ENCODE peak calls at places on chromosomes 3 and 15, in eight cellular contexts. N is H1, Y is sigmoid colon, M is prostate gland, H is Panc1, P is stomach, I is endothelial cell of umbilical vein, U is spleen. Z is an unnamed sample.
A peak's percentile ranks its signal among the peaks of the same experiment; 100 is the strongest.

GRCh38 chr15:76328962-76329361 is 7.6 kb upstream of the ISL2 start:
- DNase-seq in P (no peak), M (no peak), N (no peak), U (no peak), I (no peak), H (no peak), Y (no peak), Z (no peak)

GRCh38 chr15:29656636-29657475 is 165.4 kb downstream of the TJP1 start:
- DNase-seq in N (peak; percentile 62), P (no peak), H (no peak), M (peak; percentile 32), I (no peak), U (no peak), Y (no peak), Z (no peak)

GRCh38 chr3:34777361-34777760 is 862.0 kb upstream of the ARPP21 start:
- DNase-seq in P (no peak), I (no peak), H (no peak), U (no peak), Y (no peak), M (no peak), N (no peak), Z (no peak)

GRCh38 chr3:15804553-15805095 is 6.8 kb upstream of the ANKRD28 start:
- DNase-seq in H (no peak), M (no peak), P (no peak), U (no peak), I (no peak), N (no peak), Y (no peak), Z (no peak)

GRCh38 chr15:43204016-43204901 is 16.6 kb downstream of the EPB42 start:
- DNase-seq in Y (no peak), U (no peak), M (peak; percentile 34), H (no peak), N (peak; percentile 44), P (peak; percentile 57), I (peak; percentile 67), Z (no peak)

GRCh38 chr3:128095222-128095703 is 28.3 kb downstream of the RUVBL1 start:
- DNase-seq in U (peak; percentile 92), Y (peak; percentile 86), N (peak; percentile 63), P (peak; percentile 88), H (peak; percentile 57), M (peak; percentile 90), I (peak; percentile 83), Z (no peak)

GRCh38 chr3:11498646-11499045 is 145.1 kb downstream of the VGLL4 start:
- DNase-seq in H (no peak), N (no peak), M (no peak), P (peak; percentile 91), U (no peak), I (peak; percentile 78), Y (peak; percentile 77), Z (no peak)

GRCh38 chr15:72584006-72584405 is 70.5 kb upstream of the GOLGA6B start:
- DNase-seq in N (no peak), I (no peak), P (no peak), M (no peak), H (no peak), U (no peak), Y (no peak), Z (no peak)

GRCh38 chr15:74175271-74176191 is 2.0 kb downstream of the ISLR start:
- DNase-seq in P (no peak), H (no peak), M (no peak), N (no peak), Y (peak; percentile 63), U (peak; percentile 63), I (no peak), Z (no peak)

GRCh38 chr3:191234216-191234615 is 35.2 kb downstream of the OSTN start:
- DNase-seq in P (no peak), H (no peak), U (no peak), N (no peak), I (no peak), M (no peak), Y (no peak), Z (no peak)

DNA sequence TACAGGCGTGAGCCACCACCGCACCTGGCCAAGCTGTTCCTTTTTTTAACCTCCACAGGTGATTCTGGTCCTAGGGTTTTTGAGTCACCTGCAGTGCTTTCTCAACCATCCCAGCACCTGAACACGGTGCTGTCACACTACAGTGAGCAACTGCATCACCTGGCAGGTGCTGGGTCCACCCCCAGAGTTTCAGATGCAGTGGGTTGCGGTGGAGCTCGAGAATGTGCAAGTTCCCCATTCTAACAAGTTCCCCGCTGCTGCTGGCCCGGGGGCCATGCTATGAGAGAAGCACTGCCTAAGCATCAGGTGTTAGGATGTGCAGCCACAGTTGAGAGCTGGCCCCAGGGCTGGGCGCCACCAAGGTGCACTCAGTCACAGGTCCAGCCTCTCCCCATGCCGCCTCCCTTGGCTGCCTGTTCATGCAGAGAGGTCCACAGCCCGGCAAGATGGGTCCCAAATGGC is 18.0 kb downstream of the ISG20 start:
- DNase-seq in P (peak; percentile 41), N (no peak), H (no peak), Y (peak; percentile 59), U (peak; percentile 93), M (no peak), I (no peak), Z (no peak)
- TF ChIP-seq POLR2AphosphoS5 in P (no peak), N (no peak), H (no peak), Y (no peak), U (peak; percentile 85), M (no peak), I (no peak), Z (no peak)

GRCh38 chr15:22981336-22981840 is 1.2 kb upstream of the CYFIP1 start:
- DNase-seq in U (peak; percentile 39), P (no peak), N (no peak), I (no peak), M (no peak), H (no peak), Y (peak; percentile 46), Z (no peak)

GRCh38 chr15:22979699-22980188 is 424 bp downstream of the CYFIP1 start:
- DNase-seq in P (no peak), N (no peak), H (no peak), Y (peak; percentile 68), U (peak; percentile 75), I (peak; percentile 56), M (no peak), Z (no peak)

GRCh38 chr15:22979069-22979698 is 984 bp downstream of the CYFIP1 start:
- DNase-seq in U (peak; percentile 86), Y (peak; percentile 72), N (no peak), P (peak; percentile 72), I (peak; percentile 59), M (peak; percentile 62), H (no peak), Z (no peak)

GRCh38 chr15:22978691-22979068 is 1.5 kb downstream of the CYFIP1 start:
- DNase-seq in H (no peak), P (no peak), U (no peak), Y (peak; percentile 55), I (no peak), M (no peak), N (no peak), Z (no peak)

GRCh38 chr15:22980189-22981136 is at the start of gene CYFIP1:
- DNase-seq in U (peak; percentile 88), N (peak; percentile 15), P (peak; percentile 87), Y (peak; percentile 93), I (peak; percentile 83), H (no peak), M (peak; percentile 81), Z (no peak)
- TF ChIP-seq POLR2AphosphoS5 in U (peak; percentile 84), N (no peak), P (peak; percentile 40), Y (peak; percentile 65), I (peak; percentile 74), H (peak; percentile 57), M (peak; percentile 30), Z (peak; percentile 52)

DNA sequence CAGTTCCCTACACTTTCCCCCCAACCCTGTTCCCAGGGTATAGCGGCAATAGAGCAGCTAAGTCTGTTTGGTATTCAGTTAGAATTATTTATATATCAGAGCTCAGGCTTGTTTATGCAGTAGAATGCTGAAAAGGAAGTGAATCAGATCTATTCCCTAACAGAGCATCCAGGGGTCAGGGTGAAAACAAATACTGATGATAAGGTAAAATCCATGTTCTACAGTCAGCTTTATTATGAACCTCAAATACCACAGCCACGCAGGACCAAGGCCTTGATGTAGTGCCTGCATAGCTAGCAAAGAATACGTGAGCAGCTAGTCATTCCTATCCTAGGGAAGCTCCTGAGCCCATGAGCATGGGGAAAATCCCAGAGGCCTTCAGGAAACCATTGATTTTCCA is 229.7 kb upstream of the ICE2 start:
- DNase-seq in H (no peak), P (no peak), M (no peak), N (no peak), Y (no peak), I (peak; percentile 89), U (no peak), Z (no peak)
- TF ChIP-seq POLR2AphosphoS5 in H (no peak), P (no peak), M (no peak), N (no peak), Y (no peak), I (peak; percentile 31), U (no peak), Z (no peak)

GRCh38 chr3:8481380-8481779 is 20.2 kb upstream of the LMCD1 start:
- DNase-seq in U (no peak), P (no peak), I (peak; percentile 19), H (no peak), N (no peak), M (no peak), Y (no peak), Z (no peak)

GRCh38 chr3:8482263-8482662 is 19.4 kb upstream of the LMCD1 start:
- DNase-seq in I (peak; percentile 92), P (no peak), Y (no peak), N (no peak), U (no peak), H (no peak), M (no peak), Z (no peak)

GRCh38 chr3:8484409-8485140 is 17.0 kb upstream of the LMCD1 start:
- DNase-seq in H (no peak), P (no peak), Y (no peak), U (no peak), I (no peak), N (no peak), M (no peak), Z (no peak)

GRCh38 chr3:8485141-8485840 is 16.3 kb upstream of the LMCD1 start:
- DNase-seq in N (no peak), I (no peak), H (no peak), M (no peak), P (no peak), Y (no peak), U (no peak), Z (no peak)

GRCh38 chr3:8482960-8483665 is 18.5 kb upstream of the LMCD1 start:
- DNase-seq in M (peak; percentile 90), I (peak; percentile 96), H (no peak), U (no peak), P (peak; percentile 58), Y (peak; percentile 75), N (no peak), Z (no peak)
- TF ChIP-seq POLR2AphosphoS5 in M (peak; percentile 92), I (peak; percentile 67), H (no peak), U (no peak), P (no peak), Y (peak; percentile 60), N (no peak), Z (no peak)